ENCODE peak calls at places on chromosomes 13 and 19, in eight cellular contexts. W is GM06990, N is activated B cell treated with CpG ODN at 0.5 μM for 24 hours, L is A549, X is Peyer's patch, B is fibroblast of mammary gland, O is AG04450, Y is HFFc6. J is an unnamed sample.

GRCh38 chr13:39370554-39370953 is 232.4 kb downstream of the LHFPL6 start:
- DNase-seq in W (no peak), N (no peak), L (no peak), X (no peak), B (peak), O (no peak), Y (peak), J (no peak)

GRCh38 chr13:30618186-30618937 is 642 bp downstream of the USPL1 start:
- DNase-seq in W (peak), N (peak), L (no peak), X (peak), B (no peak), O (no peak), Y (no peak), J (peak)

GRCh38 chr19:36421749-36422481 is 3.5 kb upstream of the ZFP82 start:
- DNase-seq in W (peak), N (no peak), L (no peak), X (no peak), B (peak), O (no peak), Y (no peak), J (no peak)

GRCh38 chr19:36379510-36379819 is 464 bp upstream of the ZFP14 start:
- DNase-seq in W (no peak), N (no peak), L (no peak), X (no peak), B (no peak), O (no peak), Y (no peak), J (no peak)

GRCh38 chr19:46497773-46498172 is 2.1 kb upstream of the PNMA8B start:
- DNase-seq in W (no peak), N (no peak), L (no peak), X (no peak), B (peak), O (no peak), Y (peak), J (no peak)

GRCh38 chr13:29594710-29595379 is 643 bp downstream of the SLC7A1 start:
- DNase-seq in W (peak), N (peak), L (peak), X (peak), B (peak), O (peak), Y (peak), J (peak)

GRCh38 chr13:44903596-44903995 is 85.7 kb downstream of the NUFIP1 start:
- DNase-seq in W (no peak), N (no peak), L (no peak), X (peak), B (peak), O (peak), Y (peak), J (no peak)

GRCh38 chr19:17307876-17308377 is 1.4 kb upstream of the DDA1 start:
- DNase-seq in W (no peak), N (no peak), L (no peak), X (no peak), B (no peak), O (no peak), Y (no peak), J (no peak)

GRCh38 chr19:30207357-30207756 is 164.8 kb upstream of the ZNF536 start:
- DNase-seq in W (no peak), N (no peak), L (no peak), X (no peak), B (no peak), O (no peak), Y (no peak), J (no peak)

GRCh38 chr13:111946214-111946613 is 120.7 kb upstream of the SOX1 start:
- DNase-seq in W (no peak), N (no peak), L (no peak), X (no peak), B (no peak), O (no peak), Y (no peak), J (no peak)

GRCh38 chr19:51602189-51602854 is 27.9 kb downstream of the SIGLEC5 start:
- DNase-seq in W (peak), N (no peak), L (no peak), X (no peak), B (no peak), O (no peak), Y (no peak), J (no peak)

GRCh38 chr13:44434441-44435141 is 61.0 kb downstream of the SERP2 start:
- DNase-seq in W (no peak), N (no peak), L (no peak), X (no peak), B (no peak), O (no peak), Y (no peak), J (no peak)

GRCh38 chr13:95656386-95657015 is 12.0 kb upstream of the DZIP1 start:
- DNase-seq in W (no peak), N (no peak), L (no peak), X (no peak), B (no peak), O (no peak), Y (no peak), J (no peak)

GRCh38 chr13:101258071-101258470 is 158.2 kb downstream of the NALCN start:
- DNase-seq in W (peak), N (no peak), L (peak), X (no peak), B (peak), O (no peak), Y (peak), J (no peak)

GRCh38 chr19:47663435-47663910 is 49.7 kb upstream of the EHD2 start:
- DNase-seq in W (no peak), N (no peak), L (no peak), X (no peak), B (peak), O (peak), Y (peak), J (no peak)

GRCh38 chr13:98475521-98475920 is 101.4 kb downstream of the STK24 start:
- DNase-seq in W (no peak), N (no peak), L (no peak), X (no peak), B (no peak), O (no peak), Y (no peak), J (no peak)

GRCh38 chr19:5321851-5322681 is 18.5 kb downstream of the PTPRS start:
- DNase-seq in W (peak), N (no peak), L (no peak), X (peak), B (no peak), O (no peak), Y (no peak), J (peak)

GRCh38 chr13:32639502-32640105 is 53.4 kb downstream of the PDS5B start:
- DNase-seq in W (peak), N (no peak), L (peak), X (peak), B (peak), O (peak), Y (peak), J (no peak)

GRCh38 chr13:31803327-31803726 is 64.0 kb downstream of the RXFP2 start:
- DNase-seq in W (no peak), N (no peak), L (no peak), X (no peak), B (no peak), O (no peak), Y (no peak), J (no peak)

GRCh38 chr13:109425821-109426689 is 360.3 kb downstream of the IRS2 start:
- DNase-seq in W (no peak), N (no peak), L (no peak), X (no peak), B (no peak), O (no peak), Y (no peak), J (no peak)

GRCh38 chr13:73809561-73809960 is 324.6 kb downstream of the KLF12 start:
- DNase-seq in W (no peak), N (no peak), L (no peak), X (no peak), B (peak), O (peak), Y (peak), J (no peak)

GRCh38 chr13:29369060-29369743 is 226.3 kb downstream of the SLC7A1 start:
- DNase-seq in W (no peak), N (no peak), L (no peak), X (no peak), B (peak), O (no peak), Y (peak), J (no peak)

GRCh38 chr19:17580470-17581000 is 25.1 kb downstream of the COLGALT1 start:
- DNase-seq in W (no peak), N (no peak), L (no peak), X (no peak), B (no peak), O (no peak), Y (no peak), J (no peak)

GRCh38 chr13:75636339-75637095 is 387 bp downstream of the LMO7 start:
- DNase-seq in W (peak), N (peak), L (no peak), X (peak), B (no peak), O (no peak), Y (peak), J (peak)

GRCh38 chr19:45218887-45219780 is 26.1 kb downstream of the EXOC3L2 start:
- DNase-seq in W (no peak), N (no peak), L (no peak), X (no peak), B (no peak), O (no peak), Y (no peak), J (no peak)

GRCh38 chr13:99124695-99125334 is 75.8 kb upstream of the UBAC2 start:
- DNase-seq in W (peak), N (no peak), L (peak), X (no peak), B (peak), O (no peak), Y (peak), J (no peak)

GRCh38 chr19:47049307-47049700 is 880 bp upstream of the TMEM160 start:
- DNase-seq in W (no peak), N (no peak), L (no peak), X (no peak), B (peak), O (no peak), Y (peak), J (no peak)

GRCh38 chr13:99704390-99704789 is 203.1 kb downstream of the TM9SF2 start:
- DNase-seq in W (no peak), N (no peak), L (no peak), X (no peak), B (no peak), O (no peak), Y (no peak), J (no peak)

GRCh38 chr19:41915248-41916032 is 12.8 kb downstream of the ERFL start:
- DNase-seq in W (no peak), N (no peak), L (no peak), X (no peak), B (no peak), O (no peak), Y (no peak), J (no peak)

GRCh38 chr19:548841-549830 is 5.3 kb downstream of the GZMM start:
- DNase-seq in W (no peak), N (no peak), L (no peak), X (no peak), B (no peak), O (no peak), Y (no peak), J (no peak)

GRCh38 chr19:41298327-41298964 is 11.5 kb upstream of the CCDC97 start:
- DNase-seq in W (no peak), N (no peak), L (no peak), X (peak), B (peak), O (peak), Y (peak), J (peak)

GRCh38 chr13:113907637-113908617 is 44.1 kb upstream of the GAS6 start:
- DNase-seq in W (no peak), N (no peak), L (no peak), X (no peak), B (peak), O (peak), Y (peak), J (no peak)

GRCh38 chr13:93289842-93290241 is 63.2 kb downstream of the GPC6 start:
- DNase-seq in W (no peak), N (no peak), L (no peak), X (no peak), B (no peak), O (no peak), Y (no peak), J (no peak)

GRCh38 chr19:38049105-38049649 is 142.2 kb downstream of the SIPA1L3 start:
- DNase-seq in W (peak), N (peak), L (no peak), X (peak), B (peak), O (no peak), Y (peak), J (peak)

GRCh38 chr19:38684078-38684861 is 36.8 kb downstream of the ACTN4 start:
- DNase-seq in W (peak), N (no peak), L (peak), X (no peak), B (peak), O (no peak), Y (peak), J (no peak)

GRCh38 chr13:42656136-42656535 is 82.2 kb downstream of the TNFSF11 start:
- DNase-seq in W (no peak), N (no peak), L (no peak), X (no peak), B (no peak), O (no peak), Y (no peak), J (no peak)

GRCh38 chr13:30862707-30863106 is 43.4 kb upstream of the MEDAG start:
- DNase-seq in W (no peak), N (no peak), L (no peak), X (no peak), B (no peak), O (no peak), Y (no peak), J (no peak)

GRCh38 chr13:44331912-44332840 is 41.4 kb upstream of the SERP2 start:
- DNase-seq in W (no peak), N (no peak), L (no peak), X (peak), B (peak), O (peak), Y (no peak), J (no peak)

GRCh38 chr19:41321600-41322270 is 11.8 kb downstream of the CCDC97 start:
- DNase-seq in W (no peak), N (no peak), L (peak), X (no peak), B (peak), O (no peak), Y (peak), J (no peak)

GRCh38 chr13:77820431-77821149 is 98.0 kb downstream of the EDNRB start:
- DNase-seq in W (no peak), N (no peak), L (no peak), X (no peak), B (no peak), O (no peak), Y (no peak), J (no peak)
- TF ChIP-seq CTCF in W (peak), N (no peak), L (no peak), X (no peak), B (peak), O (peak), Y (no peak), J (no peak)

DNA sequence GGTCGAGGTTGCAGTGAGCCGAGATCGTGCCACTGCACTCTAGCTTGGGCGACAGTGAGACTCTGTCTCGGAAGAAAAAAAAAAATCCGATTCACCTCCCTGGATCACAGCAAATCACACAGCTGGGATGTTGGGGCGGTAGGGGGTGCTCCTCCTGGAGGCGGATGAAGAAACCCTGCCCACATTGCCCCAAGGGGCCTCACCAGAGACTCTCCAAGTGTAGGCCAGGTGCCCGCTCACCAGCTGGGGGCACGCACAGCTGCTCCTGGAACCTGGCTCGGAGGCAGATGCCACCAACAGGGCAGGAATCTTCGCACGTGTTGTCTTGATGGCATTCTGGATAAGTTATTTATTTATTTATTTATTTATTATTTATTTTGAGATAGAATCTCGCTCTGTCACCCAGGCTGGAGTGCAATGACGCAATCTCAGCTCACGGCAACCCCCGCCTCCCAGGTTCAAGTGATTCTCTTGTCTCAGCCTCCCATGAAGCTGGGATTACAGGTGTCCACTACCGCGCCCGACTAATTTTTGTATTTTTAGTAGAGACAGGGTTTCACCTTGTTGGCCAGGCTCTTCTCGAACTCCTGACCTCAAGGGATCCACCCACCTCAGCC is 3.1 kb downstream of the UQCR11 start:
- DNase-seq in W (no peak), N (no peak), L (no peak), X (no peak), B (no peak), O (no peak), Y (no peak), J (no peak)
- TF ChIP-seq CTCF in W (no peak), N (no peak), L (no peak), X (no peak), B (no peak), O (no peak), Y (peak), J (no peak)

DNA sequence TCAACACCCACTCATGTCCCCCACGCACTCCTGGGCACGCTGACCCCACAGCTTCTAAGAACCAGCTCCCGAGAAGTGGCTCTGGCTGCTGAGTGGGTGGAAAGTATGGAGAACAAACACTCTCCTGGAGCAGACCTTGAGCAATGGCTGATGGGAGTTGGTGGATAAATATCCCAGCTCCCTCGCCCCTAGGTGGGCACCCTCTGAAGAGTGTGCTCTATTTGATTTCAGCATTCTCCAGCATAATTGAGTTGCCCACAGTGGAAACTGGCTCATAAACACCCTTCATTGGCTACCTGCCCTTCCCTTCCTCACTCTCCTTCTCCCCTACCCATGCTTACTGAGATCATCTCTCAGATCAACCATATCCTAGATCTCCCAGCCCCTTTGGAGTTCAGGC is 41.5 kb upstream of the ADGRE5 start:
- DNase-seq in W (no peak), N (no peak), L (no peak), X (no peak), B (no peak), O (no peak), Y (no peak), J (no peak)
- TF ChIP-seq CTCF in W (no peak), N (no peak), L (no peak), X (no peak), B (no peak), O (no peak), Y (no peak), J (no peak)

DNA sequence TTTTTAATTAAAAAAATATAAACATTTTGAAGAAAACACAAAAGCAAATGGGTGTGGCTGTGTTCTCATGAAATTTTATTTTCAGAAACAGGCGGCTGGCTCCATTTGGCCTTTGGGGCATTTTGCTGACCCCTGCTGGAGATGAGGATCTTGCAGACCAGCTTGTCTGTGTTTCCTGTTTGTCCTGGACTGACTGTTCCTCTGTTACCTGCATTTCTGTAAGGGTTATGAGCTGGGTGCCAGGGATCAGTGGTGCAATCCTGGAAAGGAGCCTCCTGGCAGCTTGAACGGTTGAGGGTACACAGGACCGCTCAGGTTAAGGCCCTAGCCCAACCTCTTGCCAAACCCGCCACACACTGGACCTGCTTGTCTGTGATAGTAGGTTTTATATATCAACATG is 49.9 kb downstream of the ZNF787 start:
- DNase-seq in W (no peak), N (no peak), L (no peak), X (no peak), B (no peak), O (no peak), Y (no peak), J (no peak)
- TF ChIP-seq CTCF in W (peak), N (no peak), L (peak), X (no peak), B (peak), O (peak), Y (peak), J (no peak)

GRCh38 chr13:57030671-57031070 is 110.0 kb upstream of the PRR20A start:
- DNase-seq in W (no peak), N (no peak), L (no peak), X (no peak), B (no peak), O (no peak), Y (no peak), J (no peak)
- TF ChIP-seq CTCF in W (no peak), N (no peak), L (no peak), X (no peak), B (no peak), O (no peak), Y (no peak), J (no peak)

GRCh38 chr13:79404985-79405384 is 1.1 kb downstream of the RBM26 start:
- DNase-seq in W (no peak), N (no peak), L (no peak), X (peak), B (peak), O (no peak), Y (no peak), J (no peak)

GRCh38 chr13:79407349-79407979 is 1.4 kb upstream of the RBM26 start:
- DNase-seq in W (no peak), N (no peak), L (no peak), X (no peak), B (no peak), O (no peak), Y (no peak), J (no peak)

GRCh38 chr13:79406597-79406908 is 498 bp upstream of the RBM26 start:
- DNase-seq in W (no peak), N (no peak), L (no peak), X (no peak), B (no peak), O (no peak), Y (no peak), J (no peak)

GRCh38 chr13:79405501-79405830 is 589 bp downstream of the RBM26 start:
- DNase-seq in W (no peak), N (no peak), L (peak), X (peak), B (peak), O (no peak), Y (no peak), J (no peak)

GRCh38 chr13:79405831-79406596 is at the start of gene RBM26:
- DNase-seq in W (peak), N (peak), L (peak), X (peak), B (peak), O (peak), Y (peak), J (peak)
- TF ChIP-seq CTCF in W (peak), N (no peak), L (no peak), X (peak), B (peak), O (no peak), Y (no peak), J (no peak)

DNA sequence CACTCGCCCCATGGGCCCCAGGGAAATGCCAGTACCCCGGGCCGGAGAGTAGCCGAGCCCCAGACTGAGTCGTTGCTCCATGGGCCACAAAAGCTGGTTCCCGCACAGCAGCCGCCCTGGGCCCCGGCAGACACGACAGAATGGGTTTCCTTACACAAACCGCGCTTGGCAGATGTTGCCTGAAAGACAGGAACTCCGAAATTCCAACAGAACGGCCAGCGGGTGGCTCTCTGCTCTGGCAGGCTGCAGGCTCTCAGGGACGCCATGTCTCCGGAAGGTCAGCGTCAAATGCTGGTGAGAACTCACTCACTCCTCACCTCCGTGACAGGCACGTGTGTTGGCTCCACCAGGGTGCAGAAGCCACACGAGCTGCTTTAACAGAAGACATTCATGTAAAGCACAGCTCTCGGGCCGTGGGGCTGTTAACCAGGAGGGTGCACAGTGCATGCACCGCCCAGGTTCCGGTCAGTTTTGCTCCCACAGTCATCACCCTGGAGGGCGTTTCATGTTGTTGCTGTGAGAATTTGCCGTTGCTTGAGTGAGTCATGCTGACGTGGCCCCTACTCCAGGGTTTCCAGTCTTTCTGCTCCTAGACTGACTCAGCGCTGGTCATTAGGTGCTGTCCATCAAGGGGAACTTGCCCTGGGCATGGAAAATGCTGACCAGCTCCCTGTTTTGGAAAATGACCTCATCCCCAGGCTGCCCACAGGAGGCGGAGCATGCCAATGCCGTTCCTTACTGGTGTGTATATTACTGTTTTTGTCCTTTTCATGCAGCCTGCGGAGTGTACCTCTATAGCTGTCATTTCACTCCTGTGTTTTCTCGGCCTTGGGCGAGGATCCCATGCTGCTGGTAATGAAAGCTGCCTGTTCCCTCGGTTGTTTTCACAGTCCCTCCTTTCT is 44.8 kb downstream of the ANKRD10 start:
- DNase-seq in W (no peak), N (no peak), L (peak), X (no peak), B (peak), O (peak), Y (peak), J (peak)
- TF ChIP-seq CTCF in W (no peak), N (no peak), L (no peak), X (peak), B (no peak), O (no peak), Y (peak), J (no peak)